ENCODE peak calls at places on chromosome 18, in four cellular contexts. D, L, B and K are unnamed samples.

GRCh38 chr18:23890589-23890988 is 124.0 kb upstream of the TTC39C start:
- DNase-seq in D (no peak), L (no peak), B (no peak), K (no peak)

GRCh38 chr18:23099621-23100020 is 35.7 kb upstream of the CABLES1 start:
- DNase-seq in D (no peak), L (no peak), B (no peak), K (peak)

GRCh38 chr18:5518899-5519371 is 24.9 kb downstream of the EPB41L3 start:
- DNase-seq in D (no peak), L (no peak), B (no peak), K (no peak)

GRCh38 chr18:8706545-8706980 is 1.2 kb downstream of the MTCL1 start:
- DNase-seq in D (peak), L (no peak), B (no peak), K (no peak)

GRCh38 chr18:21702602-21703001 is 2.0 kb downstream of the ABHD3 start:
- DNase-seq in D (no peak), L (no peak), B (no peak), K (no peak)

GRCh38 chr18:33924576-33924975 is 300.1 kb downstream of the NOL4 start:
- DNase-seq in D (no peak), L (no peak), B (no peak), K (no peak)

GRCh38 chr18:76212958-76213357 is 282.1 kb downstream of the ZNF516 start:
- DNase-seq in D (no peak), L (no peak), B (no peak), K (no peak)

GRCh38 chr18:36519358-36519757 is 221.8 kb downstream of the FHOD3 start:
- DNase-seq in D (no peak), L (no peak), B (peak), K (no peak)

GRCh38 chr18:58965291-58965929 is 100.7 kb downstream of the ZNF532 start:
- DNase-seq in D (no peak), L (no peak), B (no peak), K (no peak)

GRCh38 chr18:79260510-79260909 is 135.2 kb upstream of the NFATC1 start:
- DNase-seq in D (no peak), L (no peak), B (no peak), K (no peak)

GRCh38 chr18:78406743-78407455 is 572.7 kb upstream of the SALL3 start:
- DNase-seq in D (no peak), L (no peak), B (no peak), K (no peak)

GRCh38 chr18:36628435-36629094 is 200.2 kb downstream of the TPGS2 start:
- DNase-seq in D (no peak), L (no peak), B (no peak), K (no peak)

GRCh38 chr18:33588361-33588760 is 10.3 kb downstream of the ASXL3 start:
- DNase-seq in D (no peak), L (no peak), B (no peak), K (no peak)

GRCh38 chr18:22173221-22173927 is 4.0 kb downstream of the GATA6 start:
- DNase-seq in D (no peak), L (no peak), B (no peak), K (no peak)

GRCh38 chr18:59085797-59086196 is 53.9 kb upstream of the SEC11C start:
- DNase-seq in D (no peak), L (no peak), B (no peak), K (no peak)

GRCh38 chr18:23388357-23388756 is 64.7 kb upstream of the RIOK3 start:
- DNase-seq in D (no peak), L (no peak), B (no peak), K (no peak)

GRCh38 chr18:43278401-43278800 is 1.1 kb upstream of the SYT4 start:
- DNase-seq in D (no peak), L (no peak), B (no peak), K (no peak)

GRCh38 chr18:13369756-13370510 is 151.4 kb downstream of the LDLRAD4 start:
- DNase-seq in D (no peak), L (no peak), B (no peak), K (no peak)

GRCh38 chr18:57727952-57728807 is 74.9 kb downstream of the ATP8B1 start:
- DNase-seq in D (no peak), L (no peak), B (no peak), K (no peak)

GRCh38 chr18:48163184-48164095 is 233.0 kb upstream of the SMAD2 start:
- DNase-seq in D (no peak), L (no peak), B (no peak), K (no peak)

GRCh38 chr18:48161911-48162698 is 231.6 kb upstream of the SMAD2 start:
- DNase-seq in D (no peak), L (no peak), B (no peak), K (no peak)

GRCh38 chr18:48164701-48165100 is 234.2 kb upstream of the SMAD2 start:
- DNase-seq in D (no peak), L (no peak), B (no peak), K (no peak)

GRCh38 chr18:48165104-48165866 is 234.8 kb upstream of the SMAD2 start:
- DNase-seq in D (no peak), L (no peak), B (no peak), K (no peak)

GRCh38 chr18:48164096-48164475 is 233.6 kb upstream of the SMAD2 start:
- DNase-seq in D (no peak), L (no peak), B (no peak), K (no peak)
- TF ChIP-seq EGR1 in D (no peak), L (no peak), B (no peak), K (no peak)

GRCh38 chr18:10977042-10977441 is 172.3 kb downstream of the PIEZO2 start:
- DNase-seq in D (no peak), L (no peak), B (no peak), K (no peak)

GRCh38 chr18:10971717-10972116 is 177.7 kb downstream of the PIEZO2 start:
- DNase-seq in D (no peak), L (no peak), B (no peak), K (no peak)

GRCh38 chr18:10979411-10979810 is 170.0 kb downstream of the PIEZO2 start:
- DNase-seq in D (no peak), L (no peak), B (no peak), K (no peak)

GRCh38 chr18:10973579-10974260 is 175.6 kb downstream of the PIEZO2 start:
- DNase-seq in D (no peak), L (no peak), B (no peak), K (no peak)
- TF ChIP-seq EGR1 in D (no peak), L (no peak), B (no peak), K (no peak)

GRCh38 chr18:63162271-63163014 is 157.1 kb downstream of the BCL2 start:
- DNase-seq in D (no peak), L (peak), B (no peak), K (no peak)
- TF ChIP-seq EGR1 in D (no peak), L (no peak), B (no peak), K (no peak)

GRCh38 chr18:61203151-61203550 is 130.1 kb upstream of the CDH20 start:
- DNase-seq in D (no peak), L (no peak), B (no peak), K (no peak)
- TF ChIP-seq EGR1 in D (no peak), L (no peak), B (no peak), K (no peak)

GRCh38 chr18:67862069-67862468 is 345.5 kb upstream of the DSEL start:
- DNase-seq in D (no peak), L (no peak), B (no peak), K (no peak)
- TF ChIP-seq EGR1 in D (no peak), L (no peak), B (no peak), K (no peak)

GRCh38 chr18:3283253-3283863 is 21.4 kb downstream of the MYL12B start:
- DNase-seq in D (peak), L (no peak), B (no peak), K (no peak)
- TF ChIP-seq EGR1 in D (no peak), L (no peak), B (no peak), K (no peak)